ENCODE peak calls at places on chromosomes 3 and 15, in eight cellular contexts. A, D, H, F, S, P, N and L are unnamed samples.

GRCh38 chr3:119352863-119353527 is 58.8 kb downstream of the ARHGAP31 start:
- DNase-seq in A (no peak), D (no peak), H (no peak), F (peak), S (peak), P (no peak), N (peak), L (peak)

GRCh38 chr3:183092256-183092655 is 7.0 kb downstream of the MCCC1 start:
- DNase-seq in A (no peak), D (no peak), H (no peak), F (no peak), S (no peak), P (no peak), N (no peak), L (no peak)

GRCh38 chr15:35545316-35545824 is 595 bp downstream of the DPH6 start:
- DNase-seq in A (peak), D (no peak), H (peak), F (peak), S (peak), P (peak), N (peak), L (no peak)

GRCh38 chr3:72346526-72346926 is 501.7 kb downstream of the SHQ1 start:
- DNase-seq in A (peak), D (peak), H (no peak), F (peak), S (peak), P (no peak), N (peak), L (peak)

GRCh38 chr15:85766007-85766831 is 28.5 kb downstream of the KLHL25 start:
- DNase-seq in A (no peak), D (no peak), H (no peak), F (no peak), S (no peak), P (no peak), N (no peak), L (no peak)

GRCh38 chr3:159634414-159634813 is 354.2 kb upstream of the IL12A start:
- DNase-seq in A (no peak), D (no peak), H (no peak), F (peak), S (no peak), P (no peak), N (peak), L (no peak)

GRCh38 chr3:112136959-112137693 is 4.1 kb upstream of the GCSAM start:
- DNase-seq in A (no peak), D (no peak), H (no peak), F (peak), S (peak), P (no peak), N (peak), L (no peak)

GRCh38 chr15:57751177-57751800 is 44.8 kb downstream of the POLR2M start:
- DNase-seq in A (peak), D (no peak), H (no peak), F (peak), S (peak), P (no peak), N (peak), L (no peak)

GRCh38 chr15:82393671-82394070 is 35.9 kb upstream of the GOLGA6L9 start:
- DNase-seq in A (no peak), D (no peak), H (no peak), F (peak), S (peak), P (no peak), N (peak), L (peak)

GRCh38 chr3:144162042-144162441 is 190.4 kb downstream of the DIPK2A start:
- DNase-seq in A (no peak), D (no peak), H (no peak), F (peak), S (peak), P (no peak), N (peak), L (peak)

GRCh38 chr3:73623996-73624362 is 762 bp downstream of the PDZRN3 start:
- DNase-seq in A (peak), D (no peak), H (peak), F (peak), S (peak), P (peak), N (peak), L (no peak)

GRCh38 chr15:67511606-67512005 is 9.3 kb upstream of the C15orf61 start:
- DNase-seq in A (no peak), D (no peak), H (no peak), F (no peak), S (no peak), P (no peak), N (no peak), L (no peak)

GRCh38 chr15:90340345-90340744 is 11.7 kb upstream of the ZNF774 start:
- DNase-seq in A (no peak), D (no peak), H (no peak), F (no peak), S (no peak), P (peak), N (no peak), L (no peak)

GRCh38 chr3:115822572-115822971 is 199.3 kb downstream of the GAP43 start:
- DNase-seq in A (no peak), D (no peak), H (no peak), F (no peak), S (no peak), P (no peak), N (no peak), L (no peak)

GRCh38 chr3:38555149-38555840 is 59.2 kb downstream of the EXOG start:
- DNase-seq in A (no peak), D (no peak), H (no peak), F (no peak), S (no peak), P (no peak), N (no peak), L (no peak)

GRCh38 chr3:114213669-114214541 is 23.5 kb downstream of the ZNF80 start:
- DNase-seq in A (peak), D (no peak), H (no peak), F (peak), S (peak), P (no peak), N (peak), L (peak)

GRCh38 chr15:64532515-64532914 is 72.1 kb downstream of the ZNF609 start:
- DNase-seq in A (no peak), D (no peak), H (no peak), F (no peak), S (no peak), P (no peak), N (no peak), L (no peak)
- H3K4me3 ChIP-seq in A (no peak), D (no peak), H (no peak), F (no peak), S (no peak), P (no peak), N (no peak), L (no peak)

DNA sequence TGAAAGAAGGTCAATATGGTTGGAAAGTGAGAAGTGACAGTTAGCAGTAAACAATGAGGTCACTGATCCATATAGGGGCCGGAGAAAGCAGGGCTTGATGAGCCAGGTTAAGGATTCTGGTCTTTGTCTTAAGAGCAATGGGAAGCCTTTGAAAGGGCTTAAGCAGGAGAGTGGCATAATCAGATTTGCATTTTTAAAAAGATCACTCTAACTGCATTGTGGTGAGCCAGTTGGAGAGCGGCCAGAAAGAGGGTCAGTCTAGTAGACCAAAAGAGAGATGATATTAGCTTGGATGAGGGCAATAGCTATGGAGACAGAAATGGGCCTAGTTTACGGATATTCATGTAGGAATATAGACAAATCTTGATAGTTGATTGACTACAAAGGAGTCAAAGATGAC is 46.6 kb downstream of the CPNE4 start:
- DNase-seq in A (no peak), D (no peak), H (no peak), F (no peak), S (no peak), P (no peak), N (no peak), L (no peak)
- H3K4me3 ChIP-seq in A (no peak), D (no peak), H (no peak), F (no peak), S (no peak), P (no peak), N (no peak), L (no peak)

GRCh38 chr3:63972196-63972595 is 51.1 kb downstream of the PSMD6 start:
- DNase-seq in A (no peak), D (no peak), H (no peak), F (peak), S (peak), P (no peak), N (peak), L (peak)
- H3K4me3 ChIP-seq in A (no peak), D (no peak), H (no peak), F (no peak), S (no peak), P (no peak), N (no peak), L (no peak)

GRCh38 chr3:129045675-129046036 is 14.9 kb upstream of the GP9 start:
- DNase-seq in A (no peak), D (no peak), H (no peak), F (no peak), S (no peak), P (no peak), N (no peak), L (no peak)
- H3K4me3 ChIP-seq in A (no peak), D (no peak), H (peak), F (no peak), S (no peak), P (peak), N (peak), L (peak)

DNA sequence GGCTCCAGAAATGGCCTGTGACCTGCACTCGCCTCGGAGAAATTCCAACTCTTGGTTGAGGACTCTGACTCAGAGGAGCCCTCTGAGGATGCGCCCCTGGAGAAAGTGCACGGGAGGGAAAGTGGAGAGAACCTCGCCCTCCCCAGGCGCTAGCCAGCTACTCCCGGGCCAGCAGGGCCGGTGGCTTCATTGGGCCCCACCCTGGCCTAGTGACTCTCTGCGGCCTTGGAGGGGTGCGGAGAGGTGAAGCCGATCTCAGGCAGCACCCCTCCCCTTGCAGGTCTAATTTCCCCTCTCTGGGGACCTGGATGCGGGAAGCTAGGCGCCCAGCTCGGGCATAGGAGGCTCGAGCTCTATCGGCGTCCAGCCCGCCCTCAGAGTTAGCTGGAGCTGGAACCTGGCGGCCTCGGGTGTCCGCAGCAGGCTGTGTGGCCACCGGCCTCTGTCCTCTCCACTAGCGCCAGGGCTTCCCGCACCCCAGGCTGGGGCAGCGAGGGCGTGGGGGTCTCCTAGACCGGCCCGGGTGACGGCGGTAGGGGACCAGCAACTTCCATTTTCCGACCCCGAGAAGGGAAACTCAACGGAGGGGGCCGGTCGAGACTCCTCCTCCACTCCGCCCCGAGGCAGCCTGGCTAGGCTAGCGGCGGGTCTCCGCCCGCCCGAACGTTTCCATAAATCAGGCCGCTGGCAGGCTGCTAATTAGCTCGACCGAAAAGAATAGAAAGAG is 29.4 kb downstream of the NR2F2 start:
- DNase-seq in A (peak), D (no peak), H (peak), F (no peak), S (peak), P (no peak), N (no peak), L (no peak)
- H3K4me3 ChIP-seq in A (no peak), D (peak), H (peak), F (peak), S (peak), P (peak), N (peak), L (peak)

DNA sequence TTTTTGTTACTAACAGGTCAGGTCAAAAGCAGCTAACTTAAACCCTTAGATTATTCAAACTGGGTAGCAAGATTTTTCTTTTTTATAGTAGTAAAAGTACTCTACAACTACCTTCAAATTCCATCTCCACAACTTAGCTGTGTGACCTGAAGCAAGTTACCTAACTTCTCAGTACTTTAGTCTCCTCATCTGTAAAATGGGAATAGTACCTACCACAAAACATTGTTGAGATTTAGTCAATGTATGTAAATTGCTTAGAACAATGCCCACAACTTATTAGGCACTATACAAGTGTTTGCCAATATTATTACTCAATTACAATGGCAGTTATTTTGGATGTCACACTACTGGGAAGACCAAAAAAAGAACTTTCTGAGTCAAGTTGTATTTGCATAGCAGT is 3.0 kb downstream of the TASOR start:
- DNase-seq in A (no peak), D (no peak), H (no peak), F (no peak), S (no peak), P (no peak), N (no peak), L (no peak)
- H3K4me3 ChIP-seq in A (no peak), D (no peak), H (no peak), F (peak), S (no peak), P (no peak), N (no peak), L (no peak)

GRCh38 chr3:42501321-42501680 is 1.1 kb upstream of the VIPR1 start:
- DNase-seq in A (no peak), D (no peak), H (peak), F (no peak), S (no peak), P (peak), N (no peak), L (no peak)
- H3K4me3 ChIP-seq in A (no peak), D (no peak), H (peak), F (peak), S (peak), P (peak), N (peak), L (no peak)

GRCh38 chr15:100671858-100672543 is 69.6 kb downstream of the ASB7 start:
- DNase-seq in A (peak), D (no peak), H (no peak), F (peak), S (peak), P (no peak), N (peak), L (no peak)
- H3K4me3 ChIP-seq in A (no peak), D (no peak), H (no peak), F (peak), S (no peak), P (no peak), N (peak), L (no peak)

GRCh38 chr3:8662594-8662993 is 18.0 kb upstream of the SSUH2 start:
- DNase-seq in A (no peak), D (no peak), H (no peak), F (no peak), S (no peak), P (no peak), N (no peak), L (no peak)

GRCh38 chr3:8659242-8659641 is 14.6 kb upstream of the SSUH2 start:
- DNase-seq in A (no peak), D (no peak), H (no peak), F (no peak), S (no peak), P (no peak), N (no peak), L (no peak)

GRCh38 chr3:8660781-8661180 is 16.2 kb upstream of the SSUH2 start:
- DNase-seq in A (no peak), D (no peak), H (no peak), F (no peak), S (peak), P (no peak), N (no peak), L (no peak)

GRCh38 chr3:8658326-8659212 is 14.0 kb upstream of the SSUH2 start:
- DNase-seq in A (peak), D (no peak), H (peak), F (no peak), S (peak), P (peak), N (peak), L (peak)

DNA sequence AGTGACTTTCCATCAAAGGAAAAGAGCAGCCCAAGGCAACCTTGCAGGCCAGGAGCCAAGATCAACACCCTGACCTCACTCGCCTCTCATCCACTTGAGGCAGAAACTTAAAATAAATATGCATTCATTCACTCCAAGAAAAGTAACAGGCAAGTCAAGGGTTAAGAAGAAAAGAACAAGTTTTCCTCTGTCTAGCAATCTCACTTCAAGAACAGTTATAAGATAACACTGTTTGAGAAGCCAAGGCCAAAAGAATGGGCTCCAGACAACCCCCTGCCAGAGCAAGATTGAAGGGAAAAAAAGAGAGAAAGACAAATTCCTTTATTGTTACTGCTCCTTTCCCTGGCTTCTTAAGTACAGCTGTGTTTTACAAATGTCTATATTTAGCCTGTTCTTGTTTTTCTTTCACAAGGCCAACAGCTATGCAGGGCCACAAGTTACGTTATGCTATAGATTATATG is 15.7 kb upstream of the SSUH2 start:
- DNase-seq in A (no peak), D (no peak), H (peak), F (peak), S (peak), P (no peak), N (peak), L (no peak)
- H3K4me3 ChIP-seq in A (no peak), D (no peak), H (no peak), F (no peak), S (no peak), P (no peak), N (no peak), L (no peak)

DNA sequence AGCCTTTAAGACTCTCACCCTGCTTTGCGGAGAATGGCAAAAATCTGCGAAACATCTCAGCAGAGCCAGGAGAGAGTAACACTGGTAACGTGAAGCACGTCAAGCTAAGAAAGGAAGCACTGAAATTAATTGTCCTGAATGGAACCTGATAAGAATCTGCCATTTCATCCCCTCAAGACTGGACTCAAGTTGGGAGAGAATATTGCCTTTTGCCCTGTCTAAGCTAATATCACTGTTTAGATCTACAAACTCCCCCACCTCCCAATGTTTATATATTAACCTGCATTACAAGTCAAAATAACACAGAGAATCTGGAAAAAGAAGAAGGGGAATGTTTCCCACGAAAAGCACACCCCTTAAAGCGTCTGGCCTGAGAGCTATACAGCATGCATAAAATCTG is 1.6 kb upstream of the KAT2B start:
- DNase-seq in A (no peak), D (no peak), H (no peak), F (no peak), S (no peak), P (no peak), N (no peak), L (no peak)
- H3K4me3 ChIP-seq in A (no peak), D (no peak), H (peak), F (peak), S (no peak), P (peak), N (no peak), L (no peak)